ENCODE peak calls at places on chromosomes 6 and 20, in four cellular contexts. J is activated CD4-positive, CD25-positive, alpha-beta regulatory T cell; T is C1 segment of cervical spinal cord; D is frontal cortex. O is an unnamed sample.

GRCh38 chr6:89999154-89999553 is 104.9 kb downstream of the GJA10 start:
- DNase-seq in D (no peak), J (no peak), T (no peak), O (no peak)

GRCh38 chr6:56714982-56715456 is 72.3 kb upstream of the DST start:
- DNase-seq in J (no peak), D (no peak), T (no peak), O (no peak)

GRCh38 chr6:85506441-85507093 is 56.7 kb downstream of the NT5E start:
- DNase-seq in D (no peak), T (no peak), J (no peak), O (no peak)

GRCh38 chr20:31829731-31830130 is 10.6 kb downstream of the MYLK2 start:
- DNase-seq in J (no peak), D (no peak), T (no peak), O (no peak)

GRCh38 chr20:62896526-62896925 is 29.8 kb downstream of the DIDO1 start:
- DNase-seq in D (no peak), T (no peak), J (no peak), O (no peak)

GRCh38 chr6:169845426-169846285 is 94.2 kb downstream of the ERMARD start:
- DNase-seq in J (no peak), D (no peak), T (no peak), O (no peak)

GRCh38 chr6:45445749-45446454 is 68.2 kb upstream of the SUPT3H start:
- DNase-seq in T (no peak), J (no peak), D (no peak), O (peak)

GRCh38 chr6:119881416-119881815 is 531.9 kb upstream of the MAN1A1 start:
- DNase-seq in T (no peak), J (no peak), D (no peak), O (no peak)

GRCh38 chr6:110357696-110358535 is at the start of gene METTL24:
- DNase-seq in D (peak), T (no peak), J (no peak), O (no peak)

GRCh38 chr6:45613678-45614077 is 235.9 kb upstream of the SUPT3H start:
- DNase-seq in J (no peak), D (no peak), T (peak), O (peak)

GRCh38 chr6:291697-292505 is at the start of gene DUSP22:
- DNase-seq in D (peak), T (no peak), J (no peak), O (peak)

GRCh38 chr6:89941031-89941775 is 46.9 kb downstream of the GJA10 start:
- DNase-seq in J (no peak), T (peak), D (no peak), O (peak)

GRCh38 chr6:124999105-124999764 is 37.0 kb downstream of the RNF217 start:
- DNase-seq in J (no peak), T (no peak), D (no peak), O (peak)

GRCh38 chr6:168319279-168320051 is at the start of gene DACT2:
- DNase-seq in D (no peak), J (no peak), T (no peak), O (no peak)